ENCODE peak calls at places on chromosomes 3 and 15, in four cellular contexts. Q, T, Y and H are unnamed samples.
A peak's percentile ranks its signal among the peaks of the same experiment; 100 is the strongest.

GRCh38 chr3:190618349-190619030 is 104.6 kb downstream of the IL1RAP start:
- DNase-seq in Q (no peak), T (no peak), Y (no peak), H (no peak)

GRCh38 chr3:172647823-172648222 is 63.0 kb downstream of the NCEH1 start:
- DNase-seq in Q (no peak), T (no peak), Y (peak; percentile 65), H (no peak)

GRCh38 chr15:99100245-99101173 is 4.4 kb upstream of the SYNM start:
- DNase-seq in Q (peak; percentile 72), T (peak; percentile 88), Y (peak; percentile 78), H (no peak)

GRCh38 chr3:49533031-49533430 is 21.2 kb upstream of the BSN start:
- DNase-seq in Q (no peak), T (no peak), Y (no peak), H (no peak)

GRCh38 chr3:39870706-39871105 is 61.3 kb downstream of the MYRIP start:
- DNase-seq in Q (no peak), T (no peak), Y (no peak), H (no peak)

GRCh38 chr3:144096016-144096415 is 124.4 kb downstream of the DIPK2A start:
- DNase-seq in Q (no peak), T (no peak), Y (no peak), H (no peak)

GRCh38 chr3:10474847-10475246 is 30.5 kb downstream of the ATP2B2 start:
- DNase-seq in Q (no peak), T (no peak), Y (no peak), H (no peak)

GRCh38 chr3:123072564-123072963 is 5.7 kb downstream of the PDIA5 start:
- DNase-seq in Q (no peak), T (no peak), Y (no peak), H (no peak)

GRCh38 chr15:65056868-65057548 is 10.8 kb downstream of the RASL12 start:
- DNase-seq in Q (peak; percentile 53), T (no peak), Y (no peak), H (no peak)

GRCh38 chr15:88393719-88394519 is 73.3 kb downstream of the MRPL46 start:
- DNase-seq in Q (no peak), T (no peak), Y (no peak), H (no peak)

GRCh38 chr15:31338879-31339557 is 12.4 kb downstream of the KLF13 start:
- DNase-seq in Q (peak; percentile 50), T (peak; percentile 74), Y (peak; percentile 72), H (no peak)

GRCh38 chr3:111895079-111895478 is 36.0 kb downstream of the PHLDB2 start:
- DNase-seq in Q (peak; percentile 42), T (no peak), Y (no peak), H (peak; percentile 30)

GRCh38 chr15:85312925-85313324 is 67.5 kb upstream of the AKAP13 start:
- DNase-seq in Q (no peak), T (no peak), Y (no peak), H (no peak)

GRCh38 chr3:169207089-169207488 is 456.4 kb downstream of the MECOM start:
- DNase-seq in Q (no peak), T (no peak), Y (no peak), H (no peak)

GRCh38 chr15:36914962-36915808 is 185.2 kb downstream of the MEIS2 start:
- DNase-seq in Q (no peak), T (no peak), Y (no peak), H (no peak)

GRCh38 chr3:139532996-139533395 is 6.5 kb downstream of the RBP1 start:
- DNase-seq in Q (no peak), T (no peak), Y (no peak), H (no peak)

GRCh38 chr3:150357923-150358322 is 50.2 kb upstream of the TSC22D2 start:
- DNase-seq in Q (no peak), T (no peak), Y (no peak), H (no peak)

GRCh38 chr3:44865272-44866005 is 3.7 kb downstream of the TMEM42 start:
- DNase-seq in Q (no peak), T (no peak), Y (no peak), H (no peak)

GRCh38 chr3:107206141-107206540 is 171.1 kb upstream of the CCDC54 start:
- DNase-seq in Q (peak; percentile 45), T (no peak), Y (no peak), H (peak; percentile 10)

GRCh38 chr3:123655400-123655799 is 70.5 kb upstream of the HACD2 start:
- DNase-seq in Q (no peak), T (no peak), Y (no peak), H (no peak)

GRCh38 chr3:140830391-140830790 is 111.2 kb upstream of the SLC25A36 start:
- DNase-seq in Q (no peak), T (no peak), Y (no peak), H (no peak)

GRCh38 chr15:66725468-66725785 is 23.4 kb downstream of the SMAD6 start:
- DNase-seq in Q (no peak), T (peak; percentile 15), Y (no peak), H (no peak)

GRCh38 chr3:171384101-171384891 is 75.9 kb downstream of the TNIK start:
- DNase-seq in Q (no peak), T (no peak), Y (no peak), H (no peak)

GRCh38 chr15:60392986-60393811 is 4.6 kb downstream of the ANXA2 start:
- DNase-seq in Q (peak; percentile 60), T (peak; percentile 77), Y (peak; percentile 87), H (no peak)